ENCODE peak calls at places on chromosomes 1 and 21, in eight cellular contexts. P is effector memory CD8-positive, alpha-beta T cell; L is stimulated activated naive B cell treated with anti-CD40 and anti-IgM and Interleukin-4, amounts not matched to agents 10 μg/mL and 1 μg/mL and 100 μg/mL, for 72 hours; M is left lung; T is T-helper 17 cell; E is pancreas; X is activated CD8-positive, alpha-beta T cell treated with anti-CD3 and anti-CD28 coated beads, Interleukin-2, amount 10 ng/mL, durations not matched to agents 7 days and 5 days; A is upper lobe of left lung. D is an unnamed sample.

GRCh38 chr1:207863893-207864535 is 46.9 kb downstream of the CD34 start:
- ATAC-seq in M (no peak), X (peak; percentile 55), E (no peak), L (peak; percentile 82), T (peak; percentile 68), A (no peak), P (peak; percentile 63), D (no peak)

GRCh38 chr1:46133181-46133658 is 791 bp upstream of the PIK3R3 start:
- ATAC-seq in T (peak; percentile 31), M (peak; percentile 57), L (peak; percentile 70), P (peak; percentile 39), X (peak; percentile 72), E (peak; percentile 12), A (peak; percentile 69), D (peak; percentile 70)

GRCh38 chr21:45723049-45723958 is 79.8 kb downstream of the PCBP3 start:
- ATAC-seq in L (no peak), M (no peak), X (no peak), P (no peak), A (no peak), E (no peak), T (no peak), D (no peak)

GRCh38 chr21:33916200-33916567 is 580 bp upstream of the ATP5PO start:
- ATAC-seq in X (no peak), P (no peak), L (no peak), T (no peak), M (peak; percentile 1), E (no peak), A (no peak), D (no peak)

GRCh38 chr1:63973005-63973419 is 199.2 kb downstream of the ROR1 start:
- ATAC-seq in T (no peak), A (no peak), P (no peak), X (no peak), L (no peak), E (no peak), M (no peak), D (no peak)

GRCh38 chr1:200445213-200445612 is 35.4 kb upstream of the ZNF281 start:
- ATAC-seq in M (no peak), E (no peak), A (no peak), P (no peak), X (no peak), L (no peak), T (no peak), D (peak; percentile 58)

GRCh38 chr1:17243274-17243673 is 5.6 kb upstream of the PADI3 start:
- ATAC-seq in L (no peak), A (no peak), X (no peak), M (no peak), T (no peak), E (no peak), P (no peak), D (no peak)

GRCh38 chr1:225974454-225974853 is 24.7 kb downstream of the SDE2 start:
- ATAC-seq in T (no peak), P (no peak), M (no peak), L (no peak), X (no peak), E (no peak), A (no peak), D (no peak)

GRCh38 chr1:220789532-220790147 is 2.9 kb downstream of the MTARC1 start:
- ATAC-seq in L (no peak), P (no peak), X (no peak), T (no peak), A (no peak), M (no peak), E (no peak), D (no peak)

GRCh38 chr1:12380316-12381249 is 150.8 kb downstream of the VPS13D start:
- ATAC-seq in P (no peak), X (no peak), E (peak; percentile 30), M (peak; percentile 69), L (no peak), T (no peak), A (no peak), D (no peak)

GRCh38 chr1:152876827-152877226 is 1.3 kb upstream of the SMCP start:
- ATAC-seq in T (no peak), M (no peak), E (no peak), L (no peak), A (no peak), X (no peak), P (no peak), D (no peak)

GRCh38 chr1:93619507-93620168 is 62.0 kb downstream of the BCAR3 start:
- ATAC-seq in E (no peak), L (no peak), T (no peak), A (no peak), M (no peak), X (no peak), P (no peak), D (no peak)

GRCh38 chr1:174966000-174966572 is 33.7 kb upstream of the CACYBP start:
- ATAC-seq in M (peak; percentile 51), P (no peak), X (no peak), E (peak; percentile 46), L (no peak), T (no peak), A (peak; percentile 2), D (no peak)

GRCh38 chr1:164786980-164787833 is 228.2 kb downstream of the PBX1 start:
- ATAC-seq in M (peak; percentile 98), L (peak; percentile 87), A (peak; percentile 94), X (peak; percentile 86), E (peak; percentile 89), T (peak; percentile 65), P (peak; percentile 51), D (peak; percentile 97)

GRCh38 chr1:86159800-86160199 is 3.2 kb upstream of the COL24A1 start:
- ATAC-seq in X (no peak), A (no peak), E (no peak), T (no peak), L (no peak), P (no peak), M (no peak), D (no peak)

GRCh38 chr1:57112148-57112547 is 146.3 kb upstream of the C8B start:
- ATAC-seq in E (no peak), T (no peak), A (no peak), L (no peak), X (no peak), M (no peak), P (no peak), D (no peak)

GRCh38 chr21:44263221-44263671 is 1.5 kb upstream of the DNMT3L start:
- ATAC-seq in L (no peak), M (no peak), P (no peak), X (no peak), T (no peak), A (no peak), E (no peak), D (no peak)

GRCh38 chr1:54668567-54668966 is 27.0 kb downstream of the MROH7 start:
- ATAC-seq in M (no peak), X (no peak), A (no peak), L (no peak), E (no peak), T (no peak), P (no peak), D (no peak)

GRCh38 chr1:75673399-75673798 is 51.1 kb upstream of the ACADM start:
- ATAC-seq in T (no peak), A (no peak), M (no peak), L (no peak), X (no peak), E (no peak), P (no peak), D (no peak)

GRCh38 chr1:156709743-156710489 is 4.5 kb upstream of the CRABP2 start:
- ATAC-seq in E (peak; percentile 30), T (no peak), L (no peak), M (peak; percentile 48), A (peak; percentile 58), X (no peak), P (no peak), D (peak; percentile 72)

D was measured in SK-N-SH treated with all-trans-retinoic acid at 6 μM for 48 hours.